ENCODE peak calls at places on chromosomes 6 and 20, in eight cellular contexts. E is kidney; M is A673; V is left lung; S is CD8-positive, alpha-beta T cell; L is cardiac muscle cell; O is neural progenitor cell; N is iPS DF 6.9. Z is an unnamed sample. For H3K9me3, the result is how much of the 10 kb centered on the place peaks cover.

GRCh38 chr6:132400641-132401119 is 595 bp downstream of the MOXD1 start:
- DNase-seq in S (no peak), V (no peak), N (no peak), L (peak), O (peak), M (no peak), E (no peak), Z (no peak)

GRCh38 chr6:144583614-144583954 is 298.4 kb downstream of the UTRN start:
- DNase-seq in E (no peak), M (no peak), O (no peak), V (no peak), L (no peak), S (no peak), N (no peak), Z (no peak)

GRCh38 chr6:35573495-35574110 is 60.9 kb upstream of the TULP1 start:
- DNase-seq in V (no peak), N (no peak), S (no peak), L (no peak), O (no peak), M (no peak), E (no peak), Z (no peak)

GRCh38 chr6:31180500-31180899 is 10.0 kb upstream of the POU5F1 start:
- DNase-seq in L (no peak), E (peak), O (no peak), S (peak), V (peak), N (no peak), M (no peak), Z (no peak)

GRCh38 chr6:106612956-106613516 is 16.3 kb downstream of the RTN4IP1 start:
- DNase-seq in V (no peak), O (no peak), S (no peak), L (no peak), M (no peak), E (no peak), N (no peak), Z (no peak)

GRCh38 chr6:42226251-42227143 is 8.8 kb upstream of the MRPS10 start:
- DNase-seq in L (no peak), N (no peak), S (no peak), O (no peak), E (peak), V (no peak), M (no peak), Z (no peak)

GRCh38 chr6:36104836-36105235 is 25.5 kb upstream of the MAPK13 start:
- DNase-seq in S (no peak), M (no peak), E (no peak), V (no peak), N (no peak), O (no peak), L (no peak), Z (no peak)

GRCh38 chr6:16562498-16562897 is 198.8 kb downstream of the ATXN1 start:
- DNase-seq in L (no peak), M (no peak), V (no peak), S (no peak), E (no peak), O (no peak), N (no peak), Z (no peak)

GRCh38 chr20:40991181-40991889 is 37.3 kb upstream of the TOP1 start:
- DNase-seq in N (no peak), S (no peak), V (peak), L (no peak), E (no peak), M (peak), O (no peak), Z (no peak)

GRCh38 chr6:36357872-36358234 is 21.2 kb upstream of the BNIP5 start:
- DNase-seq in N (no peak), L (no peak), O (no peak), E (no peak), V (no peak), S (no peak), M (no peak), Z (no peak)

GRCh38 chr6:153727910-153728309 is 311.1 kb upstream of the OPRM1 start:
- DNase-seq in E (no peak), S (no peak), O (no peak), L (no peak), M (no peak), V (no peak), N (no peak), Z (no peak)

GRCh38 chr20:32834972-32835371 is 15.2 kb downstream of the MAPRE1 start:
- DNase-seq in L (no peak), M (no peak), O (no peak), N (no peak), S (no peak), E (no peak), V (no peak), Z (no peak)

GRCh38 chr20:63267681-63268080 is 4.9 kb upstream of the ARFGAP1 start:
- DNase-seq in E (no peak), L (no peak), S (no peak), V (no peak), M (no peak), N (no peak), O (no peak), Z (no peak)

GRCh38 chr20:62839261-62839660 is 22.4 kb downstream of the TCFL5 start:
- DNase-seq in S (no peak), V (no peak), M (no peak), N (no peak), E (peak), O (no peak), L (no peak), Z (no peak)

GRCh38 chr6:54254886-54255285 is 53.4 kb upstream of the TINAG start:
- DNase-seq in N (no peak), M (no peak), L (no peak), O (no peak), V (no peak), E (no peak), S (no peak), Z (no peak)

GRCh38 chr6:12083763-12084162 is 71.7 kb downstream of the HIVEP1 start:
- DNase-seq in L (no peak), V (no peak), S (no peak), N (no peak), M (no peak), O (no peak), E (no peak), Z (no peak)

GRCh38 chr6:41577865-41578713 is 31.9 kb downstream of the FOXP4 start:
- DNase-seq in L (peak), O (peak), S (no peak), N (no peak), M (peak), V (peak), E (no peak), Z (peak)

GRCh38 chr6:141641951-141642350 is 490.8 kb upstream of the GJE1 start:
- DNase-seq in O (no peak), L (no peak), N (no peak), V (no peak), S (no peak), M (peak), E (no peak), Z (no peak)

GRCh38 chr20:19981091-19981490 is 36.1 kb upstream of the NAA20 start:
- DNase-seq in L (no peak), N (no peak), V (no peak), S (no peak), M (peak), E (no peak), O (no peak), Z (no peak)

GRCh38 chr6:92231220-92231701 is 1188.1 kb downstream of the EPHA7 start:
- DNase-seq in V (no peak), S (no peak), L (no peak), N (no peak), M (no peak), O (peak), E (no peak), Z (no peak)

GRCh38 chr20:41462372-41463161 is 95.9 kb upstream of the EMILIN3 start:
- DNase-seq in E (no peak), S (no peak), V (no peak), M (no peak), L (no peak), N (no peak), O (no peak), Z (no peak)

GRCh38 chr20:29878281-29878741 is 1379.2 kb upstream of the DEFB115 start:
- DNase-seq in M (no peak), S (no peak), E (peak), O (peak), L (no peak), V (no peak), N (no peak), Z (peak)

GRCh38 chr6:92690997-92691599 is 728.3 kb downstream of the EPHA7 start:
- DNase-seq in O (no peak), E (no peak), L (peak), V (no peak), S (no peak), M (no peak), N (no peak), Z (no peak)

GRCh38 chr6:24932832-24933231 is 2.9 kb downstream of the RIPOR2 start:
- DNase-seq in L (no peak), N (no peak), O (no peak), S (no peak), E (no peak), M (no peak), V (no peak), Z (no peak)

GRCh38 chr6:45044086-45044485 is 284.0 kb upstream of the RUNX2 start:
- DNase-seq in S (no peak), V (no peak), E (no peak), M (no peak), O (peak), L (no peak), N (no peak), Z (no peak)

GRCh38 chr6:132683543-132683942 is 24.6 kb upstream of the TAAR1 start:
- DNase-seq in V (no peak), E (no peak), M (peak), N (no peak), S (no peak), O (no peak), L (no peak), Z (no peak)

GRCh38 chr6:98924647-98925046 is 23.1 kb downstream of the FBXL4 start:
- DNase-seq in E (peak), S (no peak), V (no peak), M (no peak), N (no peak), L (no peak), O (no peak), Z (peak)

GRCh38 chr6:153131037-153131981 is at the start of gene RGS17:
- DNase-seq in S (no peak), O (peak), N (no peak), L (peak), M (peak), V (peak), E (peak), Z (peak)

GRCh38 chr20:32521780-32522524 is 63.2 kb downstream of the NOL4L start:
- DNase-seq in E (peak), L (peak), O (peak), N (peak), S (peak), V (peak), M (peak), Z (peak)

GRCh38 chr6:23659125-23659524 is 466.9 kb upstream of the NRSN1 start:
- DNase-seq in V (no peak), L (peak), N (peak), O (peak), S (no peak), M (peak), E (no peak), Z (no peak)

GRCh38 chr6:42436825-42437224 is 14.9 kb downstream of the TRERF1 start:
- DNase-seq in S (no peak), E (no peak), V (no peak), L (no peak), M (no peak), O (no peak), N (no peak), Z (no peak)

GRCh38 chr6:6616670-6617069 is 28.1 kb downstream of the LY86 start:
- DNase-seq in E (no peak), L (no peak), N (no peak), M (no peak), V (no peak), O (no peak), S (no peak), Z (no peak)

GRCh38 chr20:3900187-3900604 is 11.0 kb downstream of the PANK2 start:
- DNase-seq in S (no peak), E (no peak), L (no peak), V (no peak), O (no peak), M (no peak), N (no peak), Z (no peak)

DNA sequence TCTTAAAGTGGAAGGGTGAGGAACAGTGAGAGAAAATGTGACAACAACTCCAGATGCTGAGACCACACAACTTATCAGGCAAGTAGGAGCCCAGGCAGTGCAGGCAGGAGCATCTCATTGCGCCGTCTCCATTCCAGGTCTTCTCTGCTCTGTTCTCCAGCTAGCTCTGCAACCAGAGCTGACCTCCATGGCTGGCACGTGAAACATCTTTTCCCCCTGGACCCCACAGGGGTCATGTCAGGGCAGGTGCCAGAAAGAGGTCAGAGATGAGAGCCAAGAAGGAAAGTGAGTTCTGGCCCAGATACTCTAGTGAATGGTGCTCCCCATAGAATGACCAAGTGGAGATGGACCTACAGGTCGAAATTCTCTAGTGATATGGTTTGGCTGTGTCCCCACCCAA is 281.4 kb downstream of the SMOC2 start:
- DNase-seq in E (no peak), N (no peak), L (no peak), V (no peak), S (no peak), O (no peak), M (no peak), Z (no peak)
- H3K9me3 ChIP-seq in E (under half), N (under half), L (under half), V (under half), S (under half), O (under half), M (under half), Z (under half)

GRCh38 chr20:15399781-15400180 is 1062.4 kb upstream of the FLRT3 start:
- DNase-seq in O (no peak), M (no peak), V (no peak), L (no peak), N (no peak), S (no peak), E (no peak), Z (no peak)
- H3K9me3 ChIP-seq in O (under half), M (under half), V (under half), L (under half), N (under half), S (under half), E (under half), Z (under half)

GRCh38 chr6:14399635-14400034 is 282.1 kb downstream of the CD83 start:
- DNase-seq in O (no peak), E (no peak), N (no peak), S (no peak), L (no peak), V (no peak), M (no peak), Z (no peak)
- H3K9me3 ChIP-seq in O (under half), E (under half), N (under half), S (under half), L (under half), V (under half), M (under half), Z (under half)

GRCh38 chr6:67887419-67887746 is 747.7 kb upstream of the ADGRB3 start:
- DNase-seq in L (no peak), V (no peak), N (no peak), S (no peak), M (no peak), O (no peak), E (no peak), Z (no peak)
- H3K9me3 ChIP-seq in L (under half), V (under half), N (under half), S (under half), M (under half), O (under half), E (under half), Z (under half)

GRCh38 chr6:170100046-170100445 is 190.8 kb downstream of the DLL1 start:
- DNase-seq in V (peak), L (no peak), S (no peak), O (no peak), N (no peak), M (no peak), E (peak), Z (peak)
- H3K9me3 ChIP-seq in V (under half), L (under half), S (under half), O (under half), N (under half), M (under half), E (under half), Z (under half)

DNA sequence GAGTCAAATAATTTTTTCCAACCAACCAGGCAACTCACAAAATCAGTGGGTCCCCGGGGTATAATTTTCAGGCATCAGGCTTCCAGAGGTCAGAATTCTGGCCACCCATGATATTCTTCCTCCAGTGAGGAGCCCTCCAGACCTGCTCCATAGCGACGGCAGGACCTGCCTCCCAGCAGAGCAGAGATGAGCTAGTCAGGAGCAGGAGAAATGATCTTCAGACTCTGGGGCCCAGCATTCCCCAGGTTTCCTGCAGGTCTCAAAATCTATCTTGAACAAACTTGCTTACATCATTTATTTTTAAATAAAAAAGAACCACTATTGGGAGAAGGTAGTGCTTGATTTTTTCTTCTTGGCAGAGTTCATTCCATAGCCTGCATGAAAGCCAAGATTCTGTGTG is 44.7 kb downstream of the FAM50B start:
- DNase-seq in M (no peak), V (no peak), N (no peak), L (no peak), S (no peak), O (no peak), E (no peak), Z (no peak)
- H3K9me3 ChIP-seq in M (under half), V (under half), N (under half), L (under half), S (under half), O (under half), E (under half), Z (under half)

GRCh38 chr6:76026101-76026500 is 46.4 kb downstream of the IMPG1 start:
- DNase-seq in L (no peak), V (no peak), O (peak), M (no peak), S (no peak), N (peak), E (no peak), Z (no peak)
- H3K9me3 ChIP-seq in L (under half), V (under half), O (under half), M (under half), S (under half), N (under half), E (under half), Z (half or more)

GRCh38 chr6:126337323-126337722 is 2.6 kb upstream of the CENPW start:
- DNase-seq in V (no peak), L (no peak), N (no peak), M (peak), O (no peak), S (no peak), E (no peak), Z (no peak)

GRCh38 chr6:126335210-126335609 is 4.7 kb upstream of the CENPW start:
- DNase-seq in M (peak), V (no peak), N (no peak), L (no peak), S (no peak), E (no peak), O (no peak), Z (no peak)

DNA sequence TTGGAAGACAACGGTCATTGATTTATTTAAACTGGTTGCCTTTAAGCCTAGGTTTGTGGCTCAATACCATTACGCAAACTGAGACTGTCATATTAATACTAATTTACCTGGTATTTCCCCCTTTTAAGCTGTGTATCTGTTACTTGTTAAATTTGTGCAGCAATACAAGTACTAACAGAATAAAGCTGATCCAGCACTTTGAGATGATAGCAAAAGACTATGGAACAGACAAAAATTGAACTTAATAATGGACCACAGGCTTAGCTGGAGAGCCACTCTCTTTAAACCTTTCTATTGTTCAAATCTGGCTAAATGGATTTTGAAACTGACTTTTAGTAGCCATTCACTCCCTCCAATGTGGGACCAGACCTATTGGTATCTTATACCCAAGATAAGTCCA is 6.2 kb upstream of the CENPW start:
- DNase-seq in L (no peak), M (no peak), S (no peak), E (no peak), O (no peak), N (no peak), V (no peak), Z (no peak)
- H3K9me3 ChIP-seq in L (under half), M (under half), S (under half), E (under half), O (under half), N (under half), V (under half), Z (under half)

Z was measured in stomach.